ENCODE peak calls at places on chromosomes 16 and 17, in four cellular contexts. A is fibroblast of lung, L is PC-9, W is NT2/D1. J is an unnamed sample.

GRCh38 chr17:58352843-58353719 is 1.1 kb upstream of the SUPT4H1 start:
- DNase-seq in A (peak), L (peak), W (no peak), J (peak)

GRCh38 chr17:40319651-40320550 is 10.9 kb downstream of the RARA start:
- DNase-seq in A (no peak), L (no peak), W (no peak), J (no peak)

GRCh38 chr16:70253291-70254094 is 1.8 kb upstream of the EXOSC6 start:
- DNase-seq in A (peak), L (no peak), W (peak), J (peak)

GRCh38 chr17:71430281-71430680 is 690.5 kb upstream of the SOX9 start:
- DNase-seq in A (no peak), L (no peak), W (no peak), J (no peak)

GRCh38 chr17:77875881-77876509 is 82.5 kb upstream of the TNRC6C start:
- DNase-seq in A (peak), L (no peak), W (no peak), J (no peak)

GRCh38 chr16:27362570-27363245 is 39.3 kb upstream of the IL21R start:
- DNase-seq in A (no peak), L (no peak), W (no peak), J (no peak)

GRCh38 chr17:45345554-45346254 is 28.9 kb upstream of the MAP3K14 start:
- DNase-seq in A (peak), L (no peak), W (no peak), J (peak)

GRCh38 chr17:72104164-72104862 is 16.5 kb upstream of the SOX9 start:
- DNase-seq in A (peak), L (peak), W (no peak), J (peak)

GRCh38 chr17:45172541-45173286 is 11.0 kb downstream of the HEXIM2 start:
- DNase-seq in A (peak), L (peak), W (no peak), J (peak)

GRCh38 chr17:30450125-30451027 is 26.8 kb upstream of the GOSR1 start:
- DNase-seq in A (no peak), L (peak), W (no peak), J (peak)

GRCh38 chr17:62987136-62987535 is 21.1 kb downstream of the TANC2 start:
- DNase-seq in A (no peak), L (no peak), W (no peak), J (no peak)

GRCh38 chr17:37488607-37489196 is 989 bp upstream of the DUSP14 start:
- DNase-seq in A (peak), L (peak), W (no peak), J (peak)

GRCh38 chr17:41654134-41654907 is 29.9 kb upstream of the KRT17 start:
- DNase-seq in A (no peak), L (peak), W (no peak), J (no peak)

GRCh38 chr17:58136669-58137279 is 11.4 kb upstream of the OR4D1 start:
- DNase-seq in A (no peak), L (peak), W (no peak), J (no peak)

GRCh38 chr16:87062569-87063442 is 254.4 kb downstream of the C16orf95 start:
- DNase-seq in A (peak), L (peak), W (peak), J (peak)

GRCh38 chr17:66667491-66668030 is 167.4 kb upstream of the CACNG5 start:
- DNase-seq in A (no peak), L (no peak), W (no peak), J (no peak)

GRCh38 chr16:337437-337836 is 15.1 kb downstream of the AXIN1 start:
- DNase-seq in A (no peak), L (no peak), W (no peak), J (no peak)

DNA sequence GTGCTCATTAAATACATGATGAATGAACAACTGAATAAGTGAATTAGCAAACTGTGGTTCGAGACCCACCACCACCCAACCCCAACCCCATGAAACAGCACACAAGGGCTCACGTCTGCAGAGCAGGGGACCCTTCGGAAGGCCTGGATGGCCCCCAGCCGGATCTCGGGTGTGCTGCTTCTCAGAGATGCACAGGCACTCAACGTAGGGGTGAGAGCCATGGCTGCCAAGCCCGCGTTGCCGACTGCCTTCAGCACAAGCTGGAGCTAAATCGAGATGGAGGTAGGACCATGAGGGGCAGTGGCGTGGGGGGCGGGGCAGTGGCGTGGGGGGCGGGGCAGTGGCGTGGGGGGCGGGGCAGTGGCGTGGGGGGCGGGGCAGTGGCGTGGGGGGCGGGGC is 93.2 kb downstream of the LITAF start:
- DNase-seq in A (no peak), L (no peak), W (no peak), J (no peak)
- H3K4me3 ChIP-seq in A (no peak), L (no peak), W (no peak), J (no peak)

GRCh38 chr17:64028874-64029464 is 8.5 kb upstream of the ICAM2 start:
- DNase-seq in A (peak), L (peak), W (peak), J (peak)

GRCh38 chr17:64024215-64024654 is 3.8 kb upstream of the ICAM2 start:
- DNase-seq in A (no peak), L (no peak), W (no peak), J (no peak)

GRCh38 chr17:64024781-64025731 is 4.6 kb upstream of the ICAM2 start:
- DNase-seq in A (peak), L (no peak), W (no peak), J (peak)

GRCh38 chr17:64022631-64023063 is 2.2 kb upstream of the ICAM2 start:
- DNase-seq in A (no peak), L (no peak), W (no peak), J (no peak)

DNA sequence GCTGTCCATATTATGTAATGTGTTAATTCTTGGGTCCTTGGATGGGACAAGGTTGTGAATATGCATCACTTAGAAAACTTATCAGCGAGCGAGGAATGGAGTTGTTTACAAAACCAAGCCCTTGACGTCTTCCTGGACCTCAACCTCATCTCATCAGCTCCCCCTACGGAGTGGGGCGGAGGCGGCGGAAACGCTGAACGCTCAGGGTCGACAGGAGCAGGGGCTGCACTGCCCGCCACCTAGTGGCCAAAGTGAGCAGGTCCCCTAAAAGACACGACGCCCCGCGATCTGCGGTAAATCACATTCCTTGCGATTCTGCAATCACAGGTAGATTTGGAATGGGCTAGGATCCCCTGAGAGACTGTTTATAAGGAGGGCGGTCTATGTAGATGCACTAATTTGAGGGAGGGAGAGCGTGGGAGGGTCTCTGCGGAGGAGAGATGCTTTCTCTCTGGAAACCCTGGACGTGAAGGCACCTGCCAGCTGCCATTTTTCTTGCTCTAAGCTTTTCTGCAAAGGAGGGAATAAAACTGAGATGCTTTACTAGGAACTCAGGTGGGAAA is 5.4 kb upstream of the ICAM2 start:
- DNase-seq in A (peak), L (peak), W (peak), J (peak)
- H3K4me3 ChIP-seq in A (no peak), L (peak), W (no peak), J (no peak)

DNA sequence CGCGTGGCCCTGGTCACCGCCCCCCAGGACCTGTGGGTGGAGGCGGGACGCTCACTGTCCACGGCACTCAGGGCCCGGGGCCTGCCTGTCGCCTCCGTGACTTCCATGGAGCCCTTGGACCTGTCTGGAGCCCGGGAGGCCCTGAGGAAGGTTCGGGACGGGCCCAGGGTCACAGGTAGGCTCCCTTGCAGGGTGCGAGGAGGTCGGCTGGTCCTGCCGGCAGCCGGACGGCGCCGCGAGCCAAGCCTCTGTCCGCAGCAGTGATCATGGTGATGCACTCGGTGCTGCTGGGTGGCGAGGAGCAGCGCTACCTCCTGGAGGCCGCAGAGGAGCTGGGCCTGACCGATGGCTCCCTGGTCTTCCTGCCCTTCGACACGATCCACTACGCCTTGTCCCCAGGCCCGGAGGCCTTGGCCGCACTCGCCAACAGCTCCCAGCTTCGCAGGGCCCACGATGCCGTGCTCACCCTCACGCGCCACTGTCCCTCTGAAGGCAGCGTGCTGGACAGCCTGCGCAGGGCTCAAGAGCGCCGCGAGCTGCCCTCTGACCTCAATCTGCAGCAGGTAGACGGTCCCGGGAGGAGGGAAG is 1.3 kb downstream of the GUCY2D start:
- DNase-seq in A (no peak), L (no peak), W (no peak), J (no peak)
- H3K4me3 ChIP-seq in A (no peak), L (no peak), W (no peak), J (no peak)

GRCh38 chr17:29180788-29181160 is 576 bp upstream of the MYO18A start:
- DNase-seq in A (no peak), L (no peak), W (no peak), J (no peak)
- H3K4me3 ChIP-seq in A (peak), L (peak), W (peak), J (peak)

DNA sequence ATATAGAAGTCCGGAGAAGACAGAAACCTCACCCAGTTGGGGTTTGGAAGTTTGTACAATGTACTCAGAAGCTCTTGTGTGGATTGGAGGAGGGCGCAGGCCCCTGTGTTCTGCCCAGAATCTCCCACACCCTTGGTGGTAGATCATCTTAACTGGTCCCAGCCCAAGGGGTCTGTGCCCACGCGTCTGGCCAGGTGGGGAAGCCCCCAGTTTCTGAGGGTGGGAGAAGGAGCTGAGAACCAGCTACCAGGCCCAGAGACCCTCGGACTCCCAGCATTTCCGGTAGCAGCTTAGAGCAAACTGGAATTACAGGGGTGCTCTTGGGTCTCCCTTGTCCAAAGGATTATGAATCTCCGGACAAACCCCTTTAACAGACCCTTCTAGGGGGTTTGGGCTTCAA is 2.3 kb upstream of the PPP1R9B start:
- DNase-seq in A (no peak), L (no peak), W (no peak), J (no peak)
- H3K4me3 ChIP-seq in A (peak), L (peak), W (peak), J (no peak)

GRCh38 chr16:1709356-1709755 is 3.4 kb downstream of the MAPK8IP3 start:
- DNase-seq in A (no peak), L (no peak), W (no peak), J (no peak)

GRCh38 chr16:1706386-1707192 is 594 bp downstream of the MAPK8IP3 start:
- DNase-seq in A (peak), L (no peak), W (no peak), J (peak)

GRCh38 chr16:1707193-1707790 is 1.3 kb downstream of the MAPK8IP3 start:
- DNase-seq in A (peak), L (no peak), W (no peak), J (peak)

GRCh38 chr16:1708768-1709180 is 2.8 kb downstream of the MAPK8IP3 start:
- DNase-seq in A (peak), L (no peak), W (no peak), J (peak)

GRCh38 chr16:1708083-1708767 is 2.2 kb downstream of the MAPK8IP3 start:
- DNase-seq in A (peak), L (no peak), W (no peak), J (no peak)
- H3K4me3 ChIP-seq in A (peak), L (peak), W (no peak), J (peak)